ENCODE peak calls at places on chromosomes 4 and X, in seven cellular contexts. F is PC-3, B is HCT116, C is ovary, W is suprapubic skin, Y is SJSA1, Z is upper lobe of right lung. R is an unnamed sample. For H3K4me1, the result is how much of the 10 kb centered on the place peaks cover.

GRCh38 chrX:100447563-100448397 is 37.7 kb upstream of the PCDH19 start:
- DNase-seq in C (peak), B (peak), W (peak), Z (no peak), Y (no peak), F (peak), R (no peak)

GRCh38 chr4:17165256-17165655 is 266.8 kb upstream of the LDB2 start:
- DNase-seq in F (no peak), C (no peak), W (no peak), Z (no peak), Y (no peak), B (no peak), R (no peak)

GRCh38 chrX:137033774-137034507 is at the start of gene GPR101:
- DNase-seq in Z (no peak), Y (no peak), F (no peak), C (no peak), B (no peak), W (no peak), R (no peak)

GRCh38 chr4:26896636-26897035 is 36.0 kb downstream of the STIM2 start:
- DNase-seq in Z (no peak), Y (no peak), C (no peak), W (no peak), B (no peak), F (no peak), R (no peak)

GRCh38 chrX:40083120-40083978 is 14.4 kb downstream of the BCOR start:
- DNase-seq in W (no peak), C (peak), Z (peak), B (no peak), F (peak), Y (no peak), R (no peak)

GRCh38 chr4:158193171-158193749 is 17.0 kb upstream of the TMEM144 start:
- DNase-seq in B (peak), F (peak), W (no peak), C (no peak), Y (no peak), Z (no peak), R (no peak)

GRCh38 chrX:30931920-30932319 is 42.9 kb upstream of the TAB3 start:
- DNase-seq in F (no peak), C (no peak), Z (no peak), W (no peak), Y (no peak), B (no peak), R (no peak)

GRCh38 chrX:41491267-41492004 is 44.3 kb downstream of the NYX start:
- DNase-seq in Y (peak), F (peak), W (no peak), B (peak), Z (no peak), C (no peak), R (peak)

GRCh38 chr4:20313237-20314030 is 61.7 kb downstream of the SLIT2 start:
- DNase-seq in B (peak), Y (no peak), F (no peak), C (no peak), Z (no peak), W (no peak), R (no peak)

GRCh38 chr4:130576218-130576617 is 1480.3 kb downstream of the C4orf33 start:
- DNase-seq in Y (no peak), W (no peak), F (no peak), C (no peak), B (no peak), Z (no peak), R (no peak)

GRCh38 chr4:83013420-83013867 is 2.8 kb upstream of the LIN54 start:
- DNase-seq in F (no peak), W (no peak), B (no peak), C (no peak), Z (no peak), Y (no peak), R (no peak)

GRCh38 chr4:83010522-83011318 is at the start of gene LIN54:
- DNase-seq in Z (peak), B (peak), W (peak), C (peak), Y (peak), F (peak), R (peak)

GRCh38 chr4:83011779-83012630 is 1.4 kb upstream of the LIN54 start:
- DNase-seq in B (no peak), F (peak), Y (peak), Z (peak), C (no peak), W (peak), R (peak)

GRCh38 chr4:83012631-83013419 is 2.2 kb upstream of the LIN54 start:
- DNase-seq in Y (peak), C (peak), F (peak), Z (peak), W (peak), B (peak), R (peak)

DNA sequence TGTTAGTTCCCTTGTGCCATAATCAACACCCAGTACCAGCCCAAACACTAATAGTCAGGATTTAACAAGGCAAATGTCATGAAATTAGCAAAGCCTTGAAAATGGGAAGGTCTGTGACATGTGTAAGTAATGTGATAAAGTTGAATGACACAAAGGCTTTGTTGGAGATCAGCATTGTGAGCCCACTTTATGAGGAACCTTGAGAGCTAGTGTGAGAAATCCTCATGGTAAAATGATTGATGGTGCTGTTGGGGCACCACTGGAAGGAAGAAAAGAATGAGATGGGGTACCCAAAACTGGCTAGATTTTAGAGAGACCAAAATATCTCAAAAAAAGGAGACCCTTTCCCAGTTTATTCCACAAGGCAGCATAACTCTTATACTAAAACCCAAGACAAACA is 3.3 kb upstream of the LIN54 start:
- DNase-seq in W (no peak), Z (no peak), C (no peak), Y (no peak), F (no peak), B (no peak), R (no peak)
- H3K4me3 ChIP-seq in W (peak), Z (peak), C (no peak), Y (no peak), F (peak), B (no peak), R (no peak)

DNA sequence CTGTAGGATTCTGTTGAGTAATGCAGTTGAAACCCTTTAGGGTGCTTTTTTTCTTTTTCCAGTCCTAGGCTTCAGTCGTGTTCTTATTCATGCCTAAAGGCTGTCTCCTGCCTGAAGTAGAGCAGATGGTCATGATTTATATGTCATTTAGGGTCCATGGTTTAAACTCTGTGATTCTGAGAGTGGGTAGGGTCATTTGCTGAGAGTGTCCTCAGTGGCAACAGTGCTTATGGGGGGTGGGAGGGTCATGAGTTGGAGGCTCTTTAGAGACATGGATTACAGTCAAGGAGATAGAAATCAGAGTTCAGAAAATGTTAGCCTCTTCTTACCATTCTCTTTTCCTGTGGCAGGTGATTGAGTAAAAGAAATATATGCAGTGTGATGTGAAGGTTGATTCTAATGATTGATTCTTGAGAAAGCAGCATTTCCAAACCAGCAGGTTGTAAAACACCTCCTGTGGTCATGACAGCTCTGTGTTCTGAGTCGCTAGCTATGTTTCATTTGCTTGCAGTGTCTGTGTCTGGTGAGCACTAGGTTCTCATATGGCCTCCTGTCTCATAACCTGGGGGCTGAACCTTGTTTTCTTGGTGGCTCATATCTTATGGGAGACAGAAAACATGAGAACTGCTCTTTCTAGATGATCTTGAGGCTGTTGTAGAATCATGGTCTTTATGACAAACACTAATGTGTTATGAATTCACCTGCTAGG is 60.5 kb downstream of the JADE1 start:
- DNase-seq in F (no peak), C (no peak), Z (no peak), B (no peak), W (no peak), Y (no peak), R (no peak)
- H3K27ac ChIP-seq in F (no peak), C (no peak), Z (no peak), B (no peak), W (no peak), Y (no peak), R (no peak)

GRCh38 chr4:139453041-139453370 is 915 bp upstream of the RAB33B start:
- DNase-seq in Y (no peak), W (no peak), B (no peak), F (peak), Z (no peak), C (no peak), R (no peak)
- H3K4me1 ChIP-seq in Y (under half), W (under half), B (under half), F (under half), Z (under half), C (under half), R (under half)

GRCh38 chrX:74420194-74421035 is 878 bp upstream of the SLC16A2 start:
- DNase-seq in W (peak), F (peak), C (peak), Y (peak), B (no peak), Z (peak), R (peak)

GRCh38 chrX:74422576-74423288 is 1.4 kb downstream of the SLC16A2 start:
- DNase-seq in Z (peak), Y (peak), F (no peak), B (no peak), C (peak), W (peak), R (peak)

GRCh38 chrX:74422029-74422352 is 698 bp downstream of the SLC16A2 start:
- DNase-seq in C (peak), Y (no peak), Z (no peak), W (no peak), F (no peak), B (no peak), R (no peak)

GRCh38 chrX:74419861-74420193 is 1.5 kb upstream of the SLC16A2 start:
- DNase-seq in Z (no peak), W (no peak), B (no peak), Y (no peak), F (peak), C (peak), R (no peak)

GRCh38 chrX:74421181-74422028 is at the start of gene SLC16A2:
- DNase-seq in F (peak), B (no peak), C (peak), Z (peak), Y (peak), W (peak), R (peak)
- H3K4me3 ChIP-seq in F (peak), B (peak), C (peak), Z (peak), Y (peak), W (peak), R (peak)